ENCODE peak calls at places on chromosomes 1 and 21, in seven cellular contexts. I is posterior cingulate gyrus, U is glutamatergic neuron, B is GM19239, J is pancreas, L is upper lobe of right lung, K is M059J. N is an unnamed sample.

GRCh38 chr1:65423884-65424655 is 3.6 kb downstream of the LEPR start:
- DNase-seq in I (no peak), U (no peak), B (no peak), J (no peak), L (no peak), K (peak; percentile 92), N (peak; percentile 93)

GRCh38 chr1:45767035-45767434 is 16.6 kb upstream of the IPP start:
- DNase-seq in I (no peak), U (no peak), B (no peak), J (no peak), L (no peak), K (peak; percentile 38), N (peak; percentile 80)

GRCh38 chr1:35120458-35121133 is 41.4 kb downstream of the ZMYM1 start:
- DNase-seq in I (no peak), U (no peak), B (peak; percentile 56), J (no peak), L (no peak), K (no peak), N (no peak)

GRCh38 chr1:65065535-65066378 is 82.2 kb upstream of the AK4 start:
- DNase-seq in I (no peak), U (peak; percentile 48), B (no peak), J (peak; percentile 59), L (peak; percentile 71), K (no peak), N (peak; percentile 8)

GRCh38 chr1:38142606-38143005 is 96.0 kb upstream of the POU3F1 start:
- DNase-seq in I (no peak), U (no peak), B (no peak), J (no peak), L (no peak), K (no peak), N (no peak)

GRCh38 chr1:209625791-209626285 is 26.4 kb downstream of the LAMB3 start:
- DNase-seq in I (no peak), U (no peak), B (no peak), J (no peak), L (no peak), K (no peak), N (no peak)

GRCh38 chr21:27244356-27244755 is 277.5 kb upstream of the ADAMTS5 start:
- DNase-seq in I (no peak), U (no peak), B (no peak), J (no peak), L (no peak), K (no peak), N (no peak)

GRCh38 chr1:226185153-226186036 is 1.1 kb downstream of the ACBD3 start:
- DNase-seq in I (no peak), U (no peak), B (no peak), J (no peak), L (no peak), K (peak; percentile 58), N (peak; percentile 34)

GRCh38 chr1:22639286-22639685 is 2.9 kb downstream of the C1QA start:
- DNase-seq in I (no peak), U (no peak), B (no peak), J (no peak), L (peak; percentile 55), K (peak; percentile 55), N (peak; percentile 56)

GRCh38 chr1:245270972-245271371 is 116.2 kb downstream of the KIF26B start:
- DNase-seq in I (no peak), U (no peak), B (no peak), J (no peak), L (no peak), K (no peak), N (no peak)

GRCh38 chr21:20443558-20444155 is 554.6 kb upstream of the NCAM2 start:
- DNase-seq in I (no peak), U (no peak), B (no peak), J (no peak), L (no peak), K (peak; percentile 1), N (no peak)

GRCh38 chr1:7121622-7121988 is 336.4 kb downstream of the CAMTA1 start:
- DNase-seq in I (peak; percentile 90), U (no peak), B (no peak), J (peak; percentile 80), L (no peak), K (peak; percentile 68), N (no peak)

GRCh38 chr1:53899708-53900107 is 5.7 kb downstream of the DIO1 start:
- DNase-seq in I (no peak), U (no peak), B (no peak), J (no peak), L (no peak), K (peak; percentile 14), N (no peak)

GRCh38 chr1:168437821-168438220 is 106.0 kb downstream of the XCL2 start:
- DNase-seq in I (peak; percentile 91), U (no peak), B (no peak), J (no peak), L (no peak), K (no peak), N (no peak)

GRCh38 chr1:109197163-109198042 is 16.3 kb upstream of the SARS1 start:
- DNase-seq in I (no peak), U (no peak), B (no peak), J (no peak), L (no peak), K (peak; percentile 100), N (peak; percentile 99)

N was measured in HT1080.